ENCODE peak calls at places on chromosome 20, in eight cellular contexts. G is endothelial cell; W is dermis blood vessel endothelial cell; P is iris pigment epithelial cell; M is prostate gland; B is T-helper 9 cell; N is PC-9; C is stimulated activated CD8-positive, alpha-beta memory T cell treated with anti-CD3 and anti-CD28 coated beads, Interleukin-15, amount 100 ng/mL, for 24 hours. F is an unnamed sample.

GRCh38 chr20:60718743-60719142 is 533.3 kb upstream of the CDH4 start:
- DNase-seq in N (no peak), M (no peak), G (peak), P (no peak), B (no peak), W (no peak), C (no peak), F (no peak)

GRCh38 chr20:38724603-38725457 is 544 bp downstream of the SLC32A1 start:
- DNase-seq in M (no peak), P (no peak), N (no peak), C (no peak), B (no peak), W (no peak), G (peak), F (no peak)

GRCh38 chr20:23920408-23920780 is 40.8 kb upstream of the CST5 start:
- DNase-seq in N (no peak), W (no peak), G (no peak), B (no peak), M (no peak), P (no peak), C (no peak), F (no peak)

GRCh38 chr20:17531537-17532025 is 402 bp upstream of the BFSP1 start:
- DNase-seq in G (no peak), C (no peak), N (no peak), P (no peak), M (no peak), W (no peak), B (no peak), F (no peak)

GRCh38 chr20:62120365-62120762 is 1.9 kb upstream of the LSM14B start:
- DNase-seq in G (no peak), B (no peak), M (no peak), N (no peak), P (no peak), C (no peak), W (no peak), F (no peak)

GRCh38 chr20:46083101-46083500 is 6.7 kb downstream of the NCOA5 start:
- DNase-seq in N (no peak), P (no peak), G (no peak), C (no peak), B (no peak), W (no peak), M (no peak), F (no peak)

GRCh38 chr20:36092424-36093024 is 62.0 kb upstream of the EPB41L1 start:
- DNase-seq in W (peak), M (no peak), C (no peak), N (peak), G (peak), P (peak), B (no peak), F (no peak)

GRCh38 chr20:20668639-20669038 is 43.8 kb downstream of the RALGAPA2 start:
- DNase-seq in G (no peak), B (no peak), W (no peak), N (no peak), M (no peak), C (no peak), P (peak), F (no peak)

GRCh38 chr20:37316775-37317170 is 27.3 kb downstream of the MANBAL start:
- DNase-seq in G (no peak), M (no peak), B (no peak), N (no peak), C (no peak), P (no peak), W (no peak), F (no peak)

GRCh38 chr20:36833275-36834020 is 42.5 kb upstream of the TLDC2 start:
- DNase-seq in P (peak), M (no peak), C (no peak), N (no peak), G (no peak), W (no peak), B (no peak), F (no peak)

GRCh38 chr20:11155156-11155805 is 481.5 kb upstream of the JAG1 start:
- DNase-seq in C (no peak), P (no peak), N (no peak), B (no peak), G (no peak), M (no peak), W (peak), F (no peak)

GRCh38 chr20:10260316-10260715 is 41.7 kb downstream of the SNAP25 start:
- DNase-seq in P (no peak), C (no peak), B (no peak), G (no peak), M (no peak), W (no peak), N (no peak), F (no peak)

GRCh38 chr20:19019734-19020364 is 192.6 kb upstream of the SLC24A3 start:
- DNase-seq in W (no peak), P (no peak), M (no peak), B (no peak), G (no peak), C (no peak), N (no peak), F (no peak)

GRCh38 chr20:59385461-59385860 is 85.0 kb downstream of the EDN3 start:
- DNase-seq in G (no peak), C (no peak), P (no peak), M (no peak), W (no peak), N (no peak), B (no peak), F (no peak)

GRCh38 chr20:33862709-33863403 is 51.7 kb downstream of the CHMP4B start:
- DNase-seq in C (peak), W (peak), B (peak), N (peak), M (peak), P (peak), G (peak), F (peak)

GRCh38 chr20:62914970-62915457 is 11.3 kb downstream of the DIDO1 start:
- DNase-seq in W (peak), B (no peak), C (no peak), M (no peak), N (no peak), P (peak), G (peak), F (peak)

GRCh38 chr20:25100914-25101313 is 19.0 kb upstream of the VSX1 start:
- DNase-seq in M (peak), W (no peak), G (no peak), C (no peak), B (no peak), N (no peak), P (no peak), F (no peak)

GRCh38 chr20:19827818-19828217 is 69.8 kb downstream of the RIN2 start:
- DNase-seq in B (no peak), G (no peak), N (no peak), W (no peak), P (no peak), M (no peak), C (no peak), F (no peak)

GRCh38 chr20:50870572-50871161 is 60.6 kb downstream of the ADNP start:
- DNase-seq in M (no peak), W (no peak), P (peak), N (no peak), C (no peak), G (peak), B (no peak), F (no peak)

GRCh38 chr20:3146732-3147341 is 12.8 kb downstream of the FASTKD5 start:
- DNase-seq in P (peak), W (no peak), N (no peak), M (no peak), B (no peak), G (no peak), C (no peak), F (no peak)

GRCh38 chr20:17843246-17844132 is 125.1 kb downstream of the SNX5 start:
- DNase-seq in M (no peak), N (peak), C (no peak), P (peak), G (no peak), B (no peak), W (peak), F (peak)

GRCh38 chr20:57847104-57847503 is 137.3 kb upstream of the PMEPA1 start:
- DNase-seq in N (no peak), B (no peak), G (no peak), C (no peak), W (no peak), P (no peak), M (no peak), F (no peak)

GRCh38 chr20:36408219-36408618 is 102.1 kb downstream of the DLGAP4 start:
- DNase-seq in M (no peak), P (peak), C (no peak), B (no peak), G (peak), N (peak), W (peak), F (no peak)

GRCh38 chr20:36927704-36928103 is 23.8 kb downstream of the SAMHD1 start:
- DNase-seq in B (no peak), P (no peak), G (no peak), W (no peak), N (no peak), M (no peak), C (no peak), F (no peak)

GRCh38 chr20:24850206-24850605 is 98.9 kb upstream of the CST7 start:
- DNase-seq in M (no peak), N (no peak), W (no peak), C (no peak), P (no peak), G (no peak), B (no peak), F (no peak)

GRCh38 chr20:20083796-20084195 is 31.5 kb downstream of the CFAP61 start:
- DNase-seq in M (no peak), B (no peak), G (no peak), W (peak), C (no peak), P (peak), N (no peak), F (peak)

GRCh38 chr20:41734506-41734945 is 116.3 kb upstream of the CHD6 start:
- DNase-seq in N (peak), W (peak), G (peak), M (peak), B (peak), P (peak), C (no peak), F (peak)

GRCh38 chr20:37511605-37512275 is 9.3 kb upstream of the NNAT start:
- DNase-seq in W (no peak), M (no peak), B (no peak), N (no peak), C (no peak), G (no peak), P (peak), F (no peak)